ENCODE peak calls at places on chromosome 19, in seven cellular contexts. C is stomach, M is sigmoid colon, A is Peyer's patch, G is IMR-90, E is suprapubic skin, H is ovary. O is an unnamed sample.

GRCh38 chr19:13437919-13438618 is 68.2 kb downstream of the CACNA1A start:
- DNase-seq in C (no peak), M (no peak), A (no peak), G (no peak), E (no peak), H (no peak), O (no peak)

GRCh38 chr19:38538793-38539528 is 78.8 kb downstream of the MAP4K1 start:
- DNase-seq in C (no peak), M (no peak), A (no peak), G (no peak), E (no peak), H (no peak), O (no peak)

GRCh38 chr19:38788478-38789243 is at the start of gene LGALS7B:
- DNase-seq in C (no peak), M (peak; percentile 58), A (no peak), G (no peak), E (peak; percentile 75), H (no peak), O (no peak)

GRCh38 chr19:13012690-13013608 is 17.7 kb downstream of the NFIX start:
- DNase-seq in C (no peak), M (peak; percentile 90), A (peak; percentile 91), G (peak; percentile 63), E (peak; percentile 81), H (peak; percentile 87), O (peak; percentile 33)

GRCh38 chr19:45451181-45451849 is 16.5 kb upstream of the FOSB start:
- DNase-seq in C (peak; percentile 33), M (peak; percentile 83), A (peak; percentile 63), G (peak; percentile 88), E (peak; percentile 87), H (peak; percentile 45), O (peak; percentile 46)

GRCh38 chr19:55447421-55448174 is 4.5 kb upstream of the SHISA7 start:
- DNase-seq in C (no peak), M (no peak), A (no peak), G (peak; percentile 15), E (no peak), H (no peak), O (no peak)

GRCh38 chr19:55624109-55625003 is at the start of gene ZNF784:
- DNase-seq in C (peak; percentile 95), M (peak; percentile 97), A (peak; percentile 96), G (peak; percentile 90), E (peak; percentile 94), H (peak; percentile 92), O (peak; percentile 94)

GRCh38 chr19:13729859-13730258 is 34.5 kb upstream of the MRI1 start:
- DNase-seq in C (no peak), M (no peak), A (no peak), G (peak; percentile 61), E (no peak), H (no peak), O (no peak)

GRCh38 chr19:32916969-32917611 is 47.5 kb upstream of the SLC7A9 start:
- DNase-seq in C (no peak), M (no peak), A (no peak), G (no peak), E (no peak), H (no peak), O (no peak)

GRCh38 chr19:47230122-47230920 is 678 bp downstream of the BBC3 start:
- DNase-seq in C (peak; percentile 74), M (peak; percentile 84), A (peak; percentile 89), G (peak; percentile 18), E (peak; percentile 91), H (peak; percentile 61), O (peak; percentile 73)
- TF ChIP-seq POLR2A in C (no peak), M (no peak), A (no peak), G (no peak), E (no peak), H (no peak), O (no peak)

DNA sequence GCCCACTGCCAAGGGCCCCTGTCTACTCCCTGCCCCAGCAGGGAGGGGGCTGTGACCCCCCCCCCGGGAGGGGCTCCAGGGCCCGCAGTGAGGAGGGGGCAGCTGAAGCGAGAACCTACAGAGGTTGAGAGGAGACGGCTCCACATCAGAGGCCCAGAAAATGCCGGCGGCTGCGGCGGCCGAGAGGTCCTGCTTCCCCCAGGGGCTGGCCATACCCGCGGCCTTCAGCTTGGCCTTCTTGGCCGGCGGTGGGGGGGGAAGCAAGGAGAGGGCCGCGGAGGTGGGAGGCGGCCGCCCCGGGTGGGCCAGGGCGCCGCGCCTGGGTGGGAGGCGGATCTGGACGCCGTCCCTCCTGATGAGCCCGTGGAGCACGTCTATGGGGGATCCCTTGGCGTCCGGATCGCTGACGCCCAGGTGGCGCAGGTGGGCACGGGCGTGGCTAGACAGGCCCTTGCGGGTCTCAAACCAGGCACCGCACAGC is 9.2 kb upstream of the AKAP8L start:
- DNase-seq in C (no peak), M (no peak), A (no peak), G (no peak), E (no peak), H (no peak), O (no peak)
- H3K27ac ChIP-seq in C (no peak overlapping the region), M (no peak overlapping the region), A (no peak overlapping the region), G (no peak overlapping the region), E (no peak overlapping the region), H (no peak overlapping the region), O (no peak overlapping the region)

GRCh38 chr19:17406887-17407196 is 1.4 kb upstream of the BST2 start:
- DNase-seq in C (no peak), M (no peak), A (no peak), G (no peak), E (no peak), H (no peak), O (no peak)

GRCh38 chr19:17406039-17406886 is 833 bp upstream of the BST2 start:
- DNase-seq in C (no peak), M (no peak), A (peak; percentile 72), G (no peak), E (no peak), H (no peak), O (no peak)

GRCh38 chr19:17404015-17404414 is 1.4 kb downstream of the BST2 start:
- DNase-seq in C (no peak), M (no peak), A (no peak), G (no peak), E (no peak), H (no peak), O (no peak)

GRCh38 chr19:17404621-17405249 is 695 bp downstream of the BST2 start:
- DNase-seq in C (no peak), M (no peak), A (no peak), G (no peak), E (no peak), H (no peak), O (no peak)

GRCh38 chr19:17405250-17406038 is at the start of gene BST2:
- DNase-seq in C (peak; percentile 64), M (peak; percentile 87), A (peak; percentile 81), G (peak; percentile 37), E (no peak), H (peak; percentile 86), O (peak; percentile 32)
- TF ChIP-seq POLR2A in C (no peak), M (no peak), A (no peak), G (no peak), E (no peak), H (peak; percentile 69), O (peak; percentile 37)

DNA sequence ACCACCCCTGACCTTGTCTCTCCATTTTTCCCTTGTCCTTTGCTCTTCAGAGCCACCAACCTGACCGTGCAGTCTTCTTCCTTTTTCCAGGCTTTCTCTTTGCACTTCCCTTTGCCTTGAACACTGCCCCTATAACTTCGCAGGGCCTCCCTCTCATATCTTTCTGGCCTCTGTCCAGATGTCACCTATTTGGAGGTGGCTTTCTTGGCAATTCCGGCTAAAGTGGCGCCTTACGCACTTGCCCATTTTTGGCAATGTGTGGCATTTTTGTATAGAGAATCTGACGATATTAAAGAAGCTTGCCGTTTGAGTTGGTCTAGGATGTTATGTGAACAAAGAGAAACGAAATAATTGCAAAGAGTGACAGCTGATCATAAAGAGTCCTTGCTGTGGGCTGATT is 892 bp downstream of the ZNF543 start:
- DNase-seq in C (no peak), M (no peak), A (no peak), G (no peak), E (no peak), H (no peak), O (no peak)
- H3K27ac ChIP-seq in C (peak overlapping the region; percentile 87), M (peak overlapping the region; percentile 92), A (no peak overlapping the region), G (peak overlapping the region; percentile 58), E (no peak overlapping the region), H (peak overlapping the region; percentile 81), O (no peak overlapping the region)

O was measured in body of pancreas.